ENCODE peak calls at places on chromosomes 16 and 17, in eight cellular contexts. R, Q, N, K, L, W, B and A are unnamed samples.

GRCh38 chr17:35807371-35808144 is 1.7 kb upstream of the TAF15 start:
- DNase-seq in R (no peak), Q (no peak), N (no peak), K (no peak), L (peak; percentile 47), W (peak; percentile 56), B (no peak), A (no peak)

GRCh38 chr17:70767102-70767701 is 597.9 kb downstream of the KCNJ2 start:
- DNase-seq in R (peak; percentile 5), Q (peak; percentile 73), N (peak; percentile 26), K (no peak), L (peak; percentile 18), W (peak; percentile 30), B (no peak), A (no peak)

GRCh38 chr17:42120161-42121065 is 754 bp downstream of the KAT2A start:
- DNase-seq in R (no peak), Q (no peak), N (no peak), K (no peak), L (no peak), W (no peak), B (peak; percentile 63), A (peak; percentile 40)

GRCh38 chr16:72013389-72013788 is 4.8 kb downstream of the DHODH start:
- DNase-seq in R (no peak), Q (no peak), N (no peak), K (no peak), L (peak; percentile 42), W (no peak), B (no peak), A (peak; percentile 61)

GRCh38 chr16:23863511-23864422 is 28.0 kb downstream of the PRKCB start:
- DNase-seq in R (no peak), Q (no peak), N (no peak), K (no peak), L (no peak), W (no peak), B (peak; percentile 57), A (peak; percentile 44)

GRCh38 chr16:84720180-84720579 is 20.4 kb downstream of the USP10 start:
- DNase-seq in R (no peak), Q (no peak), N (no peak), K (no peak), L (no peak), W (peak; percentile 19), B (no peak), A (no peak)

GRCh38 chr16:21167360-21167759 is 8.9 kb downstream of the LDAF1 start:
- DNase-seq in R (no peak), Q (no peak), N (no peak), K (no peak), L (peak; percentile 97), W (peak; percentile 97), B (no peak), A (no peak)

GRCh38 chr17:70080541-70081347 is 5.7 kb downstream of the KCNJ16 start:
- DNase-seq in R (no peak), Q (no peak), N (no peak), K (no peak), L (peak; percentile 86), W (peak; percentile 8), B (no peak), A (no peak)

GRCh38 chr17:29162082-29162908 is 17.9 kb downstream of the MYO18A start:
- DNase-seq in R (no peak), Q (no peak), N (no peak), K (no peak), L (no peak), W (no peak), B (no peak), A (no peak)

GRCh38 chr16:71807905-71808592 is 585 bp downstream of the AP1G1 start:
- DNase-seq in R (peak; percentile 13), Q (no peak), N (no peak), K (no peak), L (peak; percentile 20), W (no peak), B (no peak), A (peak; percentile 77)

GRCh38 chr17:48215583-48216139 is 108.1 kb downstream of the SNX11 start:
- DNase-seq in R (no peak), Q (peak; percentile 56), N (peak; percentile 30), K (no peak), L (no peak), W (peak; percentile 22), B (no peak), A (no peak)

GRCh38 chr17:73519621-73520368 is 124.5 kb downstream of the SDK2 start:
- DNase-seq in R (no peak), Q (no peak), N (no peak), K (no peak), L (no peak), W (no peak), B (no peak), A (no peak)

GRCh38 chr17:80858301-80859003 is 133.2 kb upstream of the CHMP6 start:
- DNase-seq in R (no peak), Q (no peak), N (no peak), K (no peak), L (no peak), W (no peak), B (no peak), A (no peak)

GRCh38 chr17:77100009-77100408 is 40.8 kb upstream of the SEC14L1 start:
- DNase-seq in R (no peak), Q (no peak), N (no peak), K (no peak), L (no peak), W (no peak), B (no peak), A (no peak)

GRCh38 chr17:18267927-18268711 is 7.7 kb downstream of the MIEF2 start:
- DNase-seq in R (no peak), Q (no peak), N (no peak), K (no peak), L (peak; percentile 22), W (no peak), B (no peak), A (no peak)

GRCh38 chr17:49496183-49496865 is 1.2 kb downstream of the NGFR start:
- DNase-seq in R (peak; percentile 95), Q (no peak), N (peak; percentile 45), K (peak; percentile 88), L (peak; percentile 22), W (no peak), B (peak; percentile 88), A (peak; percentile 89)

GRCh38 chr17:56795510-56795909 is 38.2 kb downstream of the C17orf67 start:
- DNase-seq in R (no peak), Q (no peak), N (no peak), K (no peak), L (no peak), W (no peak), B (no peak), A (no peak)

GRCh38 chr17:5919104-5919503 is 151.1 kb upstream of the WSCD1 start:
- DNase-seq in R (no peak), Q (no peak), N (no peak), K (no peak), L (no peak), W (no peak), B (no peak), A (no peak)

GRCh38 chr17:81955756-81956544 is 5.0 kb downstream of the NOTUM start:
- DNase-seq in R (no peak), Q (no peak), N (no peak), K (no peak), L (no peak), W (no peak), B (no peak), A (no peak)

GRCh38 chr17:73231841-73232586 is 29.7 kb downstream of the CPSF4L start:
- DNase-seq in R (peak; percentile 96), Q (peak; percentile 88), N (peak; percentile 93), K (peak; percentile 94), L (peak; percentile 79), W (peak; percentile 91), B (peak; percentile 96), A (peak; percentile 98)

GRCh38 chr16:1979271-1980025 is 1.8 kb downstream of the NOXO1 start:
- DNase-seq in R (no peak), Q (peak; percentile 34), N (no peak), K (no peak), L (no peak), W (no peak), B (no peak), A (peak; percentile 52)

GRCh38 chr16:21088646-21089538 is 61.8 kb downstream of the DNAH3 start:
- DNase-seq in R (no peak), Q (no peak), N (no peak), K (no peak), L (peak; percentile 80), W (peak; percentile 67), B (no peak), A (no peak)

GRCh38 chr17:65388911-65389310 is 172.5 kb downstream of the AXIN2 start:
- DNase-seq in R (no peak), Q (no peak), N (no peak), K (no peak), L (no peak), W (no peak), B (no peak), A (no peak)

GRCh38 chr17:40061532-40062038 is 1.2 kb upstream of the THRA start:
- DNase-seq in R (no peak), Q (no peak), N (no peak), K (no peak), L (no peak), W (no peak), B (no peak), A (no peak)

GRCh38 chr16:67155305-67156145 is 4.2 kb downstream of the TRADD start:
- DNase-seq in R (peak; percentile 89), Q (peak; percentile 33), N (no peak), K (peak; percentile 80), L (no peak), W (peak; percentile 56), B (peak; percentile 89), A (peak; percentile 80)

GRCh38 chr17:6641374-6641818 is 536 bp downstream of the TXNDC17 start:
- DNase-seq in R (no peak), Q (peak; percentile 37), N (no peak), K (no peak), L (no peak), W (no peak), B (no peak), A (no peak)

GRCh38 chr17:36856169-36856568 is 81.1 kb upstream of the LHX1 start:
- DNase-seq in R (no peak), Q (no peak), N (no peak), K (no peak), L (no peak), W (no peak), B (no peak), A (no peak)

GRCh38 chr16:58338205-58338604 is 43.4 kb upstream of the PRSS54 start:
- DNase-seq in R (no peak), Q (no peak), N (no peak), K (no peak), L (no peak), W (no peak), B (no peak), A (no peak)

GRCh38 chr17:2283302-2283701 is 20.3 kb downstream of the SMG6 start:
- DNase-seq in R (no peak), Q (no peak), N (no peak), K (no peak), L (no peak), W (no peak), B (no peak), A (no peak)

GRCh38 chr17:79003661-79004411 is 5.7 kb downstream of the CANT1 start:
- DNase-seq in R (no peak), Q (no peak), N (no peak), K (no peak), L (no peak), W (no peak), B (peak; percentile 0), A (no peak)

GRCh38 chr17:28985950-28986713 is 19.7 kb downstream of the SEZ6 start:
- DNase-seq in R (no peak), Q (peak; percentile 70), N (no peak), K (no peak), L (no peak), W (no peak), B (no peak), A (no peak)

GRCh38 chr17:22435231-22435974 is 743.1 kb downstream of the KCNJ18 start:
- DNase-seq in R (no peak), Q (no peak), N (no peak), K (no peak), L (no peak), W (no peak), B (no peak), A (no peak)

GRCh38 chr17:79760197-79760906 is 17.6 kb upstream of the CBX2 start:
- DNase-seq in R (no peak), Q (no peak), N (no peak), K (no peak), L (no peak), W (no peak), B (no peak), A (no peak)

GRCh38 chr16:87226926-87227650 is 90.1 kb downstream of the C16orf95 start:
- DNase-seq in R (no peak), Q (no peak), N (peak; percentile 56), K (no peak), L (peak; percentile 93), W (peak; percentile 19), B (no peak), A (no peak)